ENCODE peak calls at places on chromosomes 1 and 21, in nine cellular contexts. Z is fibroblast of pulmonary artery; H is CD8-positive, alpha-beta memory T cell; A is SJSA1; U is hepatocyte; Q is left lung; L is tibial nerve; C is IMR-90; O is CD4-positive, CD25-positive, alpha-beta regulatory T cell. J is an unnamed sample.
A peak's percentile ranks its signal among the peaks of the same experiment; 100 is the strongest.

GRCh38 chr21:41668686-41669532 is 97.9 kb downstream of the RIPK4 start:
- DNase-seq in Z (no peak), H (no peak), A (no peak), U (no peak), Q (no peak), L (no peak), C (no peak), O (no peak), J (no peak)

GRCh38 chr1:115090956-115091355 is 1.7 kb upstream of the TSPAN2 start:
- DNase-seq in Z (no peak), H (no peak), A (no peak), U (no peak), Q (no peak), L (no peak), C (no peak), O (no peak), J (no peak)

GRCh38 chr1:8915446-8915845 is 30.2 kb upstream of the CA6 start:
- DNase-seq in Z (no peak), H (no peak), A (no peak), U (no peak), Q (no peak), L (no peak), C (no peak), O (no peak), J (no peak)

GRCh38 chr1:55216078-55216477 is 914 bp upstream of the USP24 start:
- DNase-seq in Z (no peak), H (no peak), A (no peak), U (no peak), Q (no peak), L (no peak), C (no peak), O (peak; percentile 10), J (no peak)

GRCh38 chr1:39646232-39647081 is 7.0 kb upstream of the HEYL start:
- DNase-seq in Z (peak; percentile 73), H (no peak), A (peak; percentile 95), U (peak; percentile 76), Q (no peak), L (peak; percentile 68), C (peak; percentile 79), O (no peak), J (peak; percentile 91)

GRCh38 chr1:188027613-188028012 is 1198.9 kb downstream of the PLA2G4A start:
- DNase-seq in Z (peak; percentile 91), H (no peak), A (peak; percentile 73), U (peak; percentile 24), Q (no peak), L (no peak), C (peak; percentile 97), O (no peak), J (peak; percentile 81)

GRCh38 chr1:36133484-36133883 is 8.5 kb upstream of the COL8A2 start:
- DNase-seq in Z (peak; percentile 92), H (no peak), A (peak; percentile 45), U (peak; percentile 86), Q (no peak), L (no peak), C (peak; percentile 94), O (no peak), J (peak; percentile 96)

GRCh38 chr1:74684301-74684700 is 10.7 kb upstream of the ERICH3 start:
- DNase-seq in Z (no peak), H (no peak), A (no peak), U (no peak), Q (no peak), L (no peak), C (no peak), O (no peak), J (no peak)

GRCh38 chr1:223832637-223832943 is 13.2 kb downstream of the TP53BP2 start:
- DNase-seq in Z (no peak), H (no peak), A (no peak), U (no peak), Q (no peak), L (no peak), C (no peak), O (no peak), J (no peak)

GRCh38 chr1:160951443-160952128 is 3.0 kb downstream of the ITLN2 start:
- DNase-seq in Z (peak; percentile 74), H (peak; percentile 63), A (peak; percentile 38), U (peak; percentile 79), Q (peak; percentile 83), L (peak; percentile 47), C (peak; percentile 41), O (peak; percentile 82), J (peak; percentile 49)

GRCh38 chr1:221217029-221217428 is 337.8 kb downstream of the HLX start:
- DNase-seq in Z (no peak), H (no peak), A (no peak), U (no peak), Q (no peak), L (no peak), C (peak; percentile 8), O (no peak), J (no peak)

GRCh38 chr1:233183226-233184020 is 112.1 kb downstream of the PCNX2 start:
- DNase-seq in Z (peak; percentile 19), H (no peak), A (no peak), U (no peak), Q (no peak), L (no peak), C (peak; percentile 63), O (no peak), J (peak; percentile 19)

GRCh38 chr1:107965112-107965991 is at the start of gene VAV3:
- DNase-seq in Z (peak; percentile 59), H (peak; percentile 60), A (peak; percentile 58), U (peak; percentile 85), Q (peak; percentile 95), L (peak; percentile 44), C (peak; percentile 10), O (peak; percentile 57), J (peak; percentile 51)

GRCh38 chr1:113760102-113760804 is 967 bp upstream of the PHTF1 start:
- DNase-seq in Z (no peak), H (no peak), A (no peak), U (no peak), Q (no peak), L (no peak), C (no peak), O (no peak), J (no peak)

GRCh38 chr1:171191992-171192391 is 6.9 kb downstream of the FMO2 start:
- DNase-seq in Z (no peak), H (no peak), A (no peak), U (no peak), Q (no peak), L (no peak), C (no peak), O (no peak), J (peak; percentile 40)

GRCh38 chr1:7454052-7454815 is 316.9 kb upstream of the VAMP3 start:
- DNase-seq in Z (peak; percentile 16), H (no peak), A (no peak), U (peak; percentile 34), Q (peak; percentile 79), L (peak; percentile 16), C (peak; percentile 39), O (no peak), J (peak; percentile 10)

GRCh38 chr1:31408788-31409318 is 4.2 kb upstream of the SERINC2 start:
- DNase-seq in Z (no peak), H (no peak), A (no peak), U (no peak), Q (no peak), L (no peak), C (no peak), O (no peak), J (no peak)

GRCh38 chr1:200889571-200889970 is 5.1 kb upstream of the INAVA start:
- DNase-seq in Z (no peak), H (no peak), A (no peak), U (no peak), Q (no peak), L (no peak), C (no peak), O (peak; percentile 23), J (no peak)

DNA sequence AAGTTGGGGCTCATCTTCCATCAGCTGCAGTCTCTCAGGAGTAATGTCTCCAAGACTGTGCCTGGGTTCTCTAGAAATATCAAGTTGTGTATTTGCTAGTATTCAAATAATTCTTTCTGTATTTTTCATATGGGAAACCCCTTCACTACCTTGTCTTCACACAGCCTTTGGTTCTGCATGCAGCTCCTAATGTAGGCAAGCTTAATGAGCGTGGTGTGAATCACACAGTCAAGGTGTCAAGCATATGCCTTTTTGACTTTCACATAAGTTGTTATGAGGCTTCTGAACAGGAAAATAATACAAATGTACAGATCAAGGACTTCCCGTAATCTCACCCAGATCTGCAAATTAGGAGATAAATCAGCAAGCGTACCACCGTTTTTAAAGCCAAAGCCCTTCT is at the start of gene FCRL3:
- DNase-seq in Z (no peak), H (no peak), A (no peak), U (no peak), Q (no peak), L (no peak), C (no peak), O (peak; percentile 41), J (no peak)
- H3K4me3 ChIP-seq in Z (no peak within 1 kb of the TSS), H (peak within 1 kb of the TSS; percentile 34), A (no peak within 1 kb of the TSS), U (no peak within 1 kb of the TSS), Q (no peak within 1 kb of the TSS), L (no peak within 1 kb of the TSS), C (no peak within 1 kb of the TSS), O (peak within 1 kb of the TSS; percentile 90), J (no peak within 1 kb of the TSS)

GRCh38 chr21:44800103-44800502 is 1.5 kb downstream of the UBE2G2 start:
- DNase-seq in Z (peak; percentile 65), H (no peak), A (peak; percentile 39), U (peak; percentile 70), Q (no peak), L (peak; percentile 45), C (peak; percentile 59), O (peak; percentile 41), J (peak; percentile 69)
- H3K4me3 ChIP-seq in Z (peak overlapping the region; percentile 82), H (peak overlapping the region; percentile 68), A (peak overlapping the region; percentile 90), U (peak overlapping the region; percentile 86), Q (peak overlapping the region; percentile 94), L (no peak overlapping the region), C (no peak overlapping the region), O (peak overlapping the region; percentile 85), J (peak overlapping the region; percentile 75)

GRCh38 chr1:52603301-52603675 is 1.1 kb downstream of the GPX7 start:
- DNase-seq in Z (no peak), H (no peak), A (no peak), U (no peak), Q (no peak), L (no peak), C (no peak), O (no peak), J (no peak)
- H3K4me3 ChIP-seq in Z (peak overlapping the region; percentile 7), H (peak overlapping the region; percentile 80), A (peak overlapping the region; percentile 51), U (no peak overlapping the region), Q (peak overlapping the region; percentile 36), L (no peak overlapping the region), C (no peak overlapping the region), O (peak overlapping the region; percentile 73), J (peak overlapping the region; percentile 45)

GRCh38 chr1:151282883-151283725 is 1.0 kb downstream of the ZNF687 start:
- DNase-seq in Z (no peak), H (peak; percentile 41), A (no peak), U (peak; percentile 53), Q (peak; percentile 83), L (peak; percentile 17), C (no peak), O (peak; percentile 38), J (no peak)

GRCh38 chr1:151286619-151287340 is 4.7 kb downstream of the ZNF687 start:
- DNase-seq in Z (no peak), H (no peak), A (no peak), U (no peak), Q (no peak), L (no peak), C (no peak), O (no peak), J (no peak)

GRCh38 chr1:151281225-151281968 is 702 bp upstream of the ZNF687 start:
- DNase-seq in Z (peak; percentile 98), H (peak; percentile 94), A (peak; percentile 100), U (peak; percentile 97), Q (peak; percentile 95), L (peak; percentile 96), C (peak; percentile 97), O (peak; percentile 98), J (peak; percentile 98)

GRCh38 chr1:151281969-151282882 is at the start of gene ZNF687:
- DNase-seq in Z (peak; percentile 100), H (peak; percentile 99), A (peak; percentile 100), U (peak; percentile 100), Q (peak; percentile 99), L (peak; percentile 100), C (peak; percentile 100), O (peak; percentile 100), J (peak; percentile 100)

GRCh38 chr1:151284013-151284577 is 2.0 kb downstream of the ZNF687 start:
- DNase-seq in Z (no peak), H (no peak), A (no peak), U (no peak), Q (no peak), L (no peak), C (no peak), O (no peak), J (no peak)
- H3K4me3 ChIP-seq in Z (peak overlapping the region; percentile 97), H (no peak overlapping the region), A (no peak overlapping the region), U (no peak overlapping the region), Q (no peak overlapping the region), L (no peak overlapping the region), C (no peak overlapping the region), O (peak overlapping the region; percentile 51), J (no peak overlapping the region)